ENCODE peak calls at places on chromosomes 7 and 10, in eight cellular contexts. K is Calu3, V is brain microvascular endothelial cell, X is endothelial cell, Z is BE2C, O is cardiac fibroblast, B is AG04450, R is HFFc6. H is an unnamed sample.

GRCh38 chr10:19956633-19957032 is 140.4 kb downstream of the PLXDC2 start:
- DNase-seq in O (no peak), K (no peak), V (no peak), Z (no peak), R (no peak), B (no peak), X (no peak), H (no peak)

GRCh38 chr10:126504051-126504760 is 115.9 kb upstream of the ADAM12 start:
- DNase-seq in X (peak; percentile 52), R (peak; percentile 56), V (peak; percentile 61), B (peak; percentile 23), O (peak; percentile 76), Z (peak; percentile 62), K (peak; percentile 32), H (no peak)

GRCh38 chr10:69051710-69052487 is 36.0 kb upstream of the SRGN start:
- DNase-seq in Z (no peak), B (no peak), V (no peak), X (no peak), O (no peak), R (no peak), K (no peak), H (no peak)

GRCh38 chr10:61960396-61961120 is 59.1 kb downstream of the ARID5B start:
- DNase-seq in K (no peak), B (no peak), V (no peak), R (no peak), O (no peak), X (no peak), Z (no peak), H (no peak)

GRCh38 chr7:22582860-22583640 is 83.1 kb upstream of the STEAP1B start:
- DNase-seq in B (peak; percentile 79), V (peak; percentile 64), Z (no peak), X (no peak), O (peak; percentile 93), K (peak; percentile 88), R (peak; percentile 88), H (no peak)

GRCh38 chr10:130020651-130021372 is 56.7 kb upstream of the EBF3 start:
- DNase-seq in O (no peak), K (no peak), B (no peak), V (no peak), R (no peak), Z (no peak), X (no peak), H (no peak)

GRCh38 chr7:139393621-139394215 is 34.0 kb downstream of the LUC7L2 start:
- DNase-seq in R (peak; percentile 27), Z (no peak), X (no peak), O (no peak), V (no peak), B (no peak), K (no peak), H (no peak)

GRCh38 chr10:19826712-19827111 is 10.5 kb downstream of the PLXDC2 start:
- DNase-seq in V (no peak), B (no peak), R (no peak), K (no peak), O (peak; percentile 83), Z (no peak), X (no peak), H (no peak)

GRCh38 chr10:132643709-132644543 is 106.3 kb downstream of the INPP5A start:
- DNase-seq in Z (no peak), O (no peak), R (no peak), V (no peak), K (no peak), X (no peak), B (no peak), H (peak; percentile 13)

GRCh38 chr10:7956508-7956907 is 98.0 kb upstream of the GATA3 start:
- DNase-seq in K (no peak), B (peak; percentile 45), Z (no peak), R (peak; percentile 65), V (peak; percentile 52), O (peak; percentile 81), X (no peak), H (no peak)

GRCh38 chr7:71772783-71773182 is 639.4 kb downstream of the CALN1 start:
- DNase-seq in Z (no peak), R (no peak), K (no peak), B (no peak), X (no peak), O (no peak), V (no peak), H (no peak)

GRCh38 chr10:44281089-44281613 is 103.7 kb downstream of the CXCL12 start:
- DNase-seq in Z (no peak), O (no peak), K (no peak), X (no peak), R (no peak), B (no peak), V (no peak), H (no peak)

GRCh38 chr10:124912052-124912435 is 29.9 kb upstream of the ZRANB1 start:
- DNase-seq in Z (no peak), O (no peak), V (no peak), X (no peak), R (no peak), B (no peak), K (no peak), H (no peak)

GRCh38 chr10:78455873-78456272 is 422.2 kb downstream of the RPS24 start:
- DNase-seq in B (no peak), X (no peak), K (no peak), R (no peak), V (no peak), O (no peak), Z (no peak), H (no peak)

GRCh38 chr10:128537888-128538287 is 411.7 kb upstream of the MKI67 start:
- DNase-seq in V (no peak), Z (no peak), O (no peak), X (no peak), K (no peak), B (no peak), R (no peak), H (no peak)

GRCh38 chr10:120480065-120480600 is 23.1 kb downstream of the PLPP4 start:
- DNase-seq in K (no peak), X (no peak), B (no peak), V (no peak), R (peak; percentile 48), O (no peak), Z (peak; percentile 40), H (no peak)

GRCh38 chr10:102113261-102113955 is 6.8 kb downstream of the LDB1 start:
- DNase-seq in K (no peak), Z (no peak), V (no peak), R (no peak), B (no peak), X (no peak), O (no peak), H (no peak)

GRCh38 chr10:119177708-119178370 is 773 bp downstream of the PRDX3 start:
- DNase-seq in V (peak; percentile 16), R (no peak), K (no peak), X (no peak), B (no peak), O (no peak), Z (no peak), H (no peak)

GRCh38 chr10:119174109-119174508 is 4.5 kb downstream of the PRDX3 start:
- DNase-seq in R (no peak), B (no peak), X (no peak), Z (no peak), K (no peak), V (no peak), O (no peak), H (no peak)

GRCh38 chr10:119176166-119176565 is 2.4 kb downstream of the PRDX3 start:
- DNase-seq in B (no peak), K (no peak), R (no peak), O (peak; percentile 32), V (no peak), X (no peak), Z (no peak), H (no peak)

DNA sequence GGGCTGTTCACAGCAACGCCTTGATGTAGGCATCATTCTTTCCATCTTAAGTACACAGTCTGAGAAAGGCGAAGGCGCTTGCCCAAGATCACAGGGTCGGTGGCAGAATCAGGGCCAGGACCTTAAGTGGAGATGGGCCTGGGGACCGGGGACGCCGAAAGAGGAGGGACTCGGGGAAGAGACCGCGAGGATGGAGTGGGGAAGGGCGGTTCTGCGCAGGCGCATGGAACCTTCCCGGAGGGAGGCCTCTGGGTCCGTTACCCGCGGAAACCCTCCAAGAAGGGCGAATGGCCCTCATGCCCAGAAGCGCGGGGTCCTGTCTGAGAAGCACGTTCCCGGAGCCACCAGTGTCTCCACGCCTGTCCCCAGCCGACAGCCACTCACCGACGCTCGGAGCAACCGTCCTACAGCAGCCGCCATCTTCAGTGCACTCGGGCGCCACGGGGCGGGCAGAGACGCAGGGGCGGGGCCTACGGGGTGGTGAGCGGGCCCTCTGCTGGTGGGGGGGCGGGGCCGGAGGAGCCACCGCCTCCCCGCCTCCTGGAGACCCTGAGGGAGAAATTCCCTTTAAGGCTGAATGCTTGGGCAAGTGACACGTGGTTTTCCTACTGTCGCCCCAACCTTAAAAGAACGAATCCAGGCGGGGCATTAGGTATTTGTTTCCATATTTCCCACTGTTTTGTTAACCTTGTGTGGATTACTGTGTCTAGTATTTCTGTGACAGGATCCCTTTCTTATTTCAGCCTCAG is at the start of gene PRDX3:
- DNase-seq in O (peak; percentile 92), B (no peak), V (peak; percentile 80), K (peak; percentile 94), Z (peak; percentile 96), X (peak; percentile 95), R (peak; percentile 81), H (peak; percentile 89)
- TF ChIP-seq CTCF in O (no peak), B (no peak), V (peak; percentile 22), K (no peak), Z (no peak), X (no peak), R (peak; percentile 66), H (no peak)

GRCh38 chr7:41771717-41772116 is 68.8 kb upstream of the INHBA start:
- DNase-seq in O (no peak), Z (no peak), K (no peak), R (no peak), V (no peak), X (no peak), B (no peak), H (no peak)
- TF ChIP-seq CTCF in O (no peak), Z (no peak), K (no peak), R (peak; percentile 7), V (no peak), X (no peak), B (no peak), H (no peak)

DNA sequence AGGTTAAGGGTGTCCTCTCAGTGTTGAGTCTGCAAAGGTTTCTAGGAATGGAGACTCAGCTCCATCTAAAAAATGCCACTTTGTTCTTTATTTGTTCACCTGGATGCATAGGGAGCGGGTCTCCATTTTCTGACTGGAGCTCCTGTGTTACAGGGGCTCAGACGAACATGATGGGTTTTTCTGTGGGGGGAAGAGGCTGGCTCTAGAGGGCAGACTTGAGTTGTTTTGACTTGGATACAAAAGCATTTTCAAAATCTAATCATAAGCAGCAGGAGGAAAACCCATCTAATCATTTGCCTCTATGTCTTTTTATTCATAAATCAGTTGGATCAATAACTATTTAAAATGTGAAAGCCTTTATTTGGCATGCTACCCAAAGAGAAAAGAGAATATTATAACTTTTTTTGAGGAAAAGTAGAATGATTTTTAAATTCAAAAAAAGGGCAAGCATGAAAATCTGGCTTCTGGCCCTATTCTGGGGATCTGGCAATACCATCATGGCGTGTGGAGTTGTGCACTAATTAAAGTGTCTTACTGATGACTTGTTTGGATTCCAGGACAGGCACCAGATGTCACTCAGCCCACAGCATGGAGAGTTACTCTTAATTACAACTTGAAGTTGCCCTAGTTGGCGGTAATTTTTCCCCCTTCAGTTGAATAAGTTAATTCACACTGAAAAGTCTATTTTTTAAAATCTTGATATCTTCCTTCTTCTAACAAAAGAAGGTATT is 594.9 kb downstream of the REEP3 start:
- DNase-seq in X (peak; percentile 26), R (no peak), O (peak; percentile 1), V (peak; percentile 28), Z (peak; percentile 50), B (no peak), K (peak; percentile 54), H (no peak)
- TF ChIP-seq CTCF in X (no peak), R (no peak), O (peak; percentile 62), V (peak; percentile 68), Z (peak; percentile 79), B (peak; percentile 44), K (peak; percentile 40), H (no peak)

GRCh38 chr7:128430207-128430606 is 20.4 kb upstream of the IMPDH1 start:
- DNase-seq in X (no peak), B (no peak), R (no peak), V (no peak), K (no peak), Z (no peak), O (no peak), H (no peak)
- TF ChIP-seq CTCF in X (no peak), B (no peak), R (no peak), V (no peak), K (no peak), Z (peak; percentile 31), O (no peak), H (no peak)